ENCODE peak calls at places on chromosomes 6 and 20, in four cellular contexts. One of them, this sample, is unnamed.

GRCh38 chr6:110180228-110181008 is at the start of gene CDC40:
- DNase-seq in endothelial cell of umbilical vein: no peak
- DNase-seq in IMR-90: no peak
- DNase-seq in uterus: peak
- DNase-seq in this sample: peak

GRCh38 chr20:1449370-1449769 is 17.3 kb downstream of the NSFL1C start:
- DNase-seq in uterus: no peak
- DNase-seq in endothelial cell of umbilical vein: no peak
- DNase-seq in IMR-90: no peak
- DNase-seq in this sample: no peak

GRCh38 chr6:143976834-143977354 is 31.2 kb downstream of the PLAGL1 start:
- DNase-seq in uterus: no peak
- DNase-seq in endothelial cell of umbilical vein: no peak
- DNase-seq in IMR-90: no peak
- DNase-seq in this sample: no peak

GRCh38 chr20:17287998-17288397 is 61.2 kb downstream of the PCSK2 start:
- DNase-seq in IMR-90: no peak
- DNase-seq in endothelial cell of umbilical vein: no peak
- DNase-seq in uterus: no peak
- DNase-seq in this sample: no peak

GRCh38 chr20:33499347-33499746 is 9.5 kb downstream of the CBFA2T2 start:
- DNase-seq in endothelial cell of umbilical vein: no peak
- DNase-seq in uterus: no peak
- DNase-seq in IMR-90: no peak
- DNase-seq in this sample: no peak

GRCh38 chr6:78947529-78947928 is 80.2 kb downstream of the IRAK1BP1 start:
- DNase-seq in endothelial cell of umbilical vein: peak
- DNase-seq in uterus: no peak
- DNase-seq in IMR-90: peak
- DNase-seq in this sample: no peak

GRCh38 chr20:58618694-58619540 is 32.2 kb upstream of the STX16 start:
- DNase-seq in endothelial cell of umbilical vein: no peak
- DNase-seq in IMR-90: peak
- DNase-seq in uterus: no peak
- DNase-seq in this sample: no peak

GRCh38 chr20:15561707-15562106 is 1011.5 kb downstream of the KIF16B start:
- DNase-seq in IMR-90: no peak
- DNase-seq in endothelial cell of umbilical vein: no peak
- DNase-seq in uterus: no peak
- DNase-seq in this sample: no peak

GRCh38 chr6:137765044-137765443 is 102.0 kb upstream of the TNFAIP3 start:
- DNase-seq in endothelial cell of umbilical vein: no peak
- DNase-seq in IMR-90: no peak
- DNase-seq in uterus: no peak
- DNase-seq in this sample: no peak

GRCh38 chr20:47868744-47869143 is 83.5 kb upstream of the SULF2 start:
- DNase-seq in endothelial cell of umbilical vein: no peak
- DNase-seq in IMR-90: no peak
- DNase-seq in uterus: no peak
- DNase-seq in this sample: no peak

GRCh38 chr20:17083738-17084137 is 143.1 kb upstream of the PCSK2 start:
- DNase-seq in uterus: no peak
- DNase-seq in endothelial cell of umbilical vein: no peak
- DNase-seq in IMR-90: peak
- DNase-seq in this sample: no peak

GRCh38 chr6:79048611-79049010 is 29.4 kb downstream of the PHIP start:
- DNase-seq in endothelial cell of umbilical vein: peak
- DNase-seq in IMR-90: peak
- DNase-seq in uterus: no peak
- DNase-seq in this sample: no peak

GRCh38 chr6:159691963-159692287 is 1.1 kb downstream of the SOD2 start:
- DNase-seq in uterus: no peak
- DNase-seq in endothelial cell of umbilical vein: no peak
- DNase-seq in IMR-90: no peak
- DNase-seq in this sample: no peak

GRCh38 chr20:20213722-20214121 is 154.2 kb upstream of the INSM1 start:
- DNase-seq in uterus: no peak
- DNase-seq in endothelial cell of umbilical vein: no peak
- DNase-seq in IMR-90: no peak
- DNase-seq in this sample: no peak

GRCh38 chr20:61382194-61382593 is 130.1 kb downstream of the CDH4 start:
- DNase-seq in endothelial cell of umbilical vein: no peak
- DNase-seq in IMR-90: no peak
- DNase-seq in uterus: no peak
- DNase-seq in this sample: no peak

GRCh38 chr6:70667711-70668498 is at the start of gene SMAP1:
- DNase-seq in endothelial cell of umbilical vein: peak
- DNase-seq in IMR-90: peak
- DNase-seq in uterus: peak
- DNase-seq in this sample: peak
- TF ChIP-seq POLR2A in endothelial cell of umbilical vein: peak
- TF ChIP-seq POLR2A in IMR-90: peak
- TF ChIP-seq POLR2A in uterus: peak
- TF ChIP-seq POLR2A in this sample: peak

GRCh38 chr20:62387219-62387913 is 463 bp downstream of the RPS21 start:
- DNase-seq in uterus: no peak
- DNase-seq in IMR-90: no peak
- DNase-seq in endothelial cell of umbilical vein: no peak
- DNase-seq in this sample: no peak
- TF ChIP-seq POLR2A in uterus: no peak
- TF ChIP-seq POLR2A in IMR-90: no peak
- TF ChIP-seq POLR2A in endothelial cell of umbilical vein: no peak
- TF ChIP-seq POLR2A in this sample: no peak

GRCh38 chr20:54207743-54208491 is at the start of gene PFDN4:
- DNase-seq in endothelial cell of umbilical vein: peak
- DNase-seq in IMR-90: peak
- DNase-seq in uterus: peak
- DNase-seq in this sample: peak
- TF ChIP-seq POLR2A in endothelial cell of umbilical vein: peak
- TF ChIP-seq POLR2A in IMR-90: peak
- TF ChIP-seq POLR2A in uterus: peak
- TF ChIP-seq POLR2A in this sample: peak

DNA sequence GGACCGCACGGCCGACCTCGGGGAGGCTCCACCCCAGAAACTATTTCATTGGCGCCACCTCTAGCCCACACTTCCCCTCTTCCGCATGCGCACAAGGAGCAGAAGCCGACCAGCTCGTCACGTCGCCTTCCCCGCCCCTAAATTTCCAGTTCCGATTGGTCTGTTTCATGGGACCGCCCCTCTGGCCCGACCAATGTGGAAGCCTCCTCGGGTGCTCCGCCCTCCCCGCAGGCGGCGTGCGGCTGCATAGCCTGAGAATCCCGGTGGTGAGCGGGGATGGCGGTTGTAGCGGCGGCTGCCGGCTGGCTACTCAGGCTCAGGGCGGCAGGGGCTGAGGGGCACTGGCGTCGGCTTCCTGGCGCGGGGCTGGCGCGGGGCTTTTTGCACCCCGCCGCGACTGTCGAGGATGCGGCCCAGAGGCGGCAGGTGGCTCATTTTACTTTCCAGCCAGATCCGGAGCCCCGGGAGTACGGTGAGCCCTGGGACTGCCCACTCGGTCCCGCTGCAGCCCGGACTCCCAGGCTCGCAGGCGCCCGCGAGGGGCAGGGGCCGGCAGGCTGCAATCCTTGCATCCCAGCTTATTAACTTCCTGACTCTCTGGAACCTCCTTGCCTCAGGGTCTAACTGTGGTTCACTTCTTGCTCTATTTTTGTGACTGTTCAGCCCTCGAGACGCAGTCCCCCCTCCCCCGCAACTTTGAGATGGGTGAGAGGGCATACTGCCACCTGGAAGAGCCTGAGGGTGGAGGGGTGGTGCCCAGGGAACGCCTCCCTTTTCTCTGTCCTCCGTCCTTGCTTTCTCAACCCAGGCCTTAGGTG is at the start of gene BCKDHB:
- DNase-seq in endothelial cell of umbilical vein: peak
- DNase-seq in IMR-90: peak
- DNase-seq in uterus: peak
- DNase-seq in this sample: peak
- TF ChIP-seq POLR2A in endothelial cell of umbilical vein: peak
- TF ChIP-seq POLR2A in IMR-90: peak
- TF ChIP-seq POLR2A in uterus: peak
- TF ChIP-seq POLR2A in this sample: peak

GRCh38 chr20:35454881-35455609 is at the start of gene CEP250:
- DNase-seq in IMR-90: peak
- DNase-seq in uterus: peak
- DNase-seq in endothelial cell of umbilical vein: peak
- DNase-seq in this sample: peak
- TF ChIP-seq POLR2A in IMR-90: peak
- TF ChIP-seq POLR2A in uterus: peak
- TF ChIP-seq POLR2A in endothelial cell of umbilical vein: peak
- TF ChIP-seq POLR2A in this sample: peak

DNA sequence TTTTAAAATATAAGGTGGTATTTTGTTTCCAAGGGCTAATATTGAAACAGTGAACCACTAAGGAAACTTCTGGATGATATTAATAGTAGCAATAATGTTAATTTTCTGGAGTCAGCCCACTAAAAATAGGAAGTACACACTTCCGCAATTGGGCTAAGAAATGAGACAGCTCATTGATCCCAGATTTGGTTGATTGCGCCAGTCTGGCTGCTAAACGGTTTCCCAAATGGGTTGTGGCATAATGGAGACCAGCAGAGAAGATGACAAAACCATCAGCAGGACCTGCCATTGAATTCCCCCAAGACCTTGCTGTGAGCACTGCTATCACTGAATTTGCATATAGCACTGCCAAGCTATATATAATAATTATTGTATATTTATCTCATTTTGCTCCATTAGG is 71.2 kb upstream of the SGK1 start:
- DNase-seq in IMR-90: no peak
- DNase-seq in endothelial cell of umbilical vein: no peak
- DNase-seq in uterus: no peak
- DNase-seq in this sample: no peak
- TF ChIP-seq POLR2A in IMR-90: no peak
- TF ChIP-seq POLR2A in endothelial cell of umbilical vein: no peak
- TF ChIP-seq POLR2A in uterus: no peak
- TF ChIP-seq POLR2A in this sample: no peak

GRCh38 chr6:118890997-118891790 is 2.8 kb upstream of the ASF1A start:
- DNase-seq in IMR-90: no peak
- DNase-seq in endothelial cell of umbilical vein: no peak
- DNase-seq in uterus: no peak
- DNase-seq in this sample: no peak

GRCh38 chr6:118881440-118882313 is 12.3 kb upstream of the ASF1A start:
- DNase-seq in uterus: no peak
- DNase-seq in endothelial cell of umbilical vein: no peak
- DNase-seq in IMR-90: no peak
- DNase-seq in this sample: no peak

GRCh38 chr6:118882314-118882905 is 11.5 kb upstream of the ASF1A start:
- DNase-seq in uterus: no peak
- DNase-seq in endothelial cell of umbilical vein: no peak
- DNase-seq in IMR-90: no peak
- DNase-seq in this sample: no peak

GRCh38 chr6:118889163-118889562 is 4.8 kb upstream of the ASF1A start:
- DNase-seq in uterus: no peak
- DNase-seq in IMR-90: no peak
- DNase-seq in endothelial cell of umbilical vein: no peak
- DNase-seq in this sample: no peak

GRCh38 chr6:118886641-118887040 is 7.3 kb upstream of the ASF1A start:
- DNase-seq in endothelial cell of umbilical vein: no peak
- DNase-seq in uterus: no peak
- DNase-seq in IMR-90: no peak
- DNase-seq in this sample: no peak
- TF ChIP-seq POLR2A in endothelial cell of umbilical vein: no peak
- TF ChIP-seq POLR2A in uterus: no peak
- TF ChIP-seq POLR2A in IMR-90: no peak
- TF ChIP-seq POLR2A in this sample: no peak

GRCh38 chr6:63514488-63515173 is 57.6 kb upstream of the LOC128125822 start:
- DNase-seq in endothelial cell of umbilical vein: no peak
- DNase-seq in IMR-90: no peak
- DNase-seq in uterus: no peak
- DNase-seq in this sample: no peak
- TF ChIP-seq POLR2A in endothelial cell of umbilical vein: no peak
- TF ChIP-seq POLR2A in IMR-90: no peak
- TF ChIP-seq POLR2A in uterus: no peak
- TF ChIP-seq POLR2A in this sample: no peak

This sample was measured in gastrocnemius medialis.